ENCODE peak calls at places on chromosomes 2 and 18, in four cellular contexts. X is MM.1S, J is H9, Y is SK-N-SH. A is an unnamed sample.

GRCh38 chr2:241904011-241904718 is 34.6 kb downstream of the RTP5 start:
- DNase-seq in X (no peak), J (peak; percentile 21), Y (no peak), A (no peak)

GRCh38 chr2:174004900-174005605 is 39.9 kb upstream of the SP3 start:
- DNase-seq in X (no peak), J (no peak), Y (no peak), A (no peak)

GRCh38 chr2:144354953-144355352 is 165.0 kb downstream of the ZEB2 start:
- DNase-seq in X (no peak), J (no peak), Y (no peak), A (no peak)

GRCh38 chr18:69622961-69623360 is 222.3 kb downstream of the DOK6 start:
- DNase-seq in X (no peak), J (no peak), Y (no peak), A (no peak)

GRCh38 chr18:9707381-9708056 is 582 bp upstream of the RAB31 start:
- DNase-seq in X (no peak), J (no peak), Y (no peak), A (no peak)

GRCh38 chr2:68689553-68690537 is 44.8 kb upstream of the ARHGAP25 start:
- DNase-seq in X (peak; percentile 75), J (no peak), Y (no peak), A (peak; percentile 92)

GRCh38 chr2:151258121-151258520 is 3.5 kb downstream of the RBM43 start:
- DNase-seq in X (no peak), J (no peak), Y (no peak), A (no peak)

GRCh38 chr18:499351-500229 is 911 bp downstream of the COLEC12 start:
- DNase-seq in X (no peak), J (no peak), Y (peak; percentile 87), A (no peak)

GRCh38 chr2:54575379-54575888 is 119.3 kb downstream of the SPTBN1 start:
- DNase-seq in X (no peak), J (no peak), Y (no peak), A (no peak)

GRCh38 chr2:3500326-3500899 is 18.9 kb downstream of the ADI1 start:
- DNase-seq in X (no peak), J (no peak), Y (no peak), A (no peak)

GRCh38 chr2:239815638-239816035 is 209.5 kb downstream of the NDUFA10 start:
- DNase-seq in X (no peak), J (no peak), Y (no peak), A (no peak)

GRCh38 chr2:220215785-220216184 is 588.4 kb downstream of the SLC4A3 start:
- DNase-seq in X (no peak), J (no peak), Y (no peak), A (no peak)

GRCh38 chr2:38602136-38602731 is 494 bp downstream of the HNRNPLL start:
- DNase-seq in X (peak; percentile 25), J (peak; percentile 48), Y (peak; percentile 77), A (peak; percentile 58)

GRCh38 chr2:95043300-95043786 is 17.8 kb downstream of the MAL start:
- DNase-seq in X (no peak), J (peak; percentile 42), Y (no peak), A (no peak)

GRCh38 chr2:4973354-4973753 is 718.8 kb upstream of the SOX11 start:
- DNase-seq in X (no peak), J (no peak), Y (no peak), A (no peak)

GRCh38 chr2:227890495-227891079 is 19.2 kb downstream of the DAW1 start:
- DNase-seq in X (peak; percentile 58), J (no peak), Y (peak; percentile 32), A (peak; percentile 64)

GRCh38 chr2:118310016-118310877 is 222.0 kb downstream of the INSIG2 start:
- DNase-seq in X (peak; percentile 34), J (peak; percentile 63), Y (peak; percentile 28), A (no peak)

GRCh38 chr2:42028571-42029148 is 19.2 kb upstream of the PKDCC start:
- DNase-seq in X (peak; percentile 84), J (no peak), Y (no peak), A (no peak)

GRCh38 chr18:2538236-2538635 is 33.1 kb downstream of the METTL4 start:
- DNase-seq in X (no peak), J (no peak), Y (no peak), A (no peak)

GRCh38 chr2:188367164-188367563 is 75.5 kb downstream of the GULP1 start:
- DNase-seq in X (no peak), J (no peak), Y (no peak), A (no peak)

GRCh38 chr2:2580341-2580740 is 249.3 kb upstream of the MYT1L start:
- DNase-seq in X (no peak), J (no peak), Y (no peak), A (no peak)

GRCh38 chr2:200523158-200523557 is 2.8 kb upstream of the SGO2 start:
- DNase-seq in X (no peak), J (no peak), Y (no peak), A (no peak)

GRCh38 chr18:79613186-79613931 is 66.2 kb upstream of the CTDP1 start:
- DNase-seq in X (no peak), J (no peak), Y (no peak), A (no peak)

GRCh38 chr2:32699151-32699550 is 71.3 kb downstream of the TTC27 start:
- DNase-seq in X (no peak), J (peak; percentile 42), Y (no peak), A (no peak)

GRCh38 chr2:137467246-137467862 is 496.9 kb upstream of the HNMT start:
- DNase-seq in X (peak; percentile 36), J (peak; percentile 57), Y (peak; percentile 44), A (peak; percentile 39)

GRCh38 chr18:3972291-3972985 is 482.7 kb downstream of the DLGAP1 start:
- DNase-seq in X (no peak), J (peak; percentile 83), Y (no peak), A (no peak)

GRCh38 chr2:15679386-15679924 is 87.8 kb downstream of the DDX1 start:
- DNase-seq in X (no peak), J (no peak), Y (no peak), A (no peak)

GRCh38 chr2:241935314-241935713 is 65.8 kb downstream of the RTP5 start:
- DNase-seq in X (no peak), J (no peak), Y (no peak), A (no peak)

GRCh38 chr2:19648583-19648982 is 253.2 kb downstream of the TTC32 start:
- DNase-seq in X (no peak), J (no peak), Y (no peak), A (no peak)

GRCh38 chr2:19649785-19650380 is 251.9 kb downstream of the TTC32 start:
- DNase-seq in X (no peak), J (no peak), Y (no peak), A (no peak)

GRCh38 chr2:19651466-19651865 is 250.3 kb downstream of the TTC32 start:
- DNase-seq in X (no peak), J (no peak), Y (no peak), A (no peak)

GRCh38 chr2:19646987-19647386 is 254.8 kb downstream of the TTC32 start:
- DNase-seq in X (no peak), J (no peak), Y (no peak), A (no peak)

DNA sequence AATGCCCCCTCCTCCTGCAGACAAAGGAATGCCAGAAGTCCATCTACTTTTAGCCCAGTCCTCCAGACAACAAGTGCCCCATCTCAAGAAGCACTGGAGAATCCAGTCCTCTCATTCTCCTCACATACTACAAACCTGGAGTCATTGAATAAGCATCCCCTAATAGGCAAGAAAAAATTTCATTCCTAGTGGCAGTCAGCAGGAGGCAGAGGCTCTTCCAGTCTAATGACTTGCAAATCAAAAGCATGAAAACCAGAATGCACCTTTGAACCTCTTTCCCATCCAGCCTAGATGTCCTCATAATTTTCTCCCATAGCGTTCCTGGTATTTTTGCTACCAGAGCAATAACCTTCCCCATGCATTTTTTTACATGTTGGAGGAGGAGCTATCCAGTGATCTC is 252.7 kb downstream of the TTC32 start:
- DNase-seq in X (no peak), J (no peak), Y (no peak), A (no peak)
- TF ChIP-seq CTCF in X (no peak), J (no peak), Y (peak; percentile 11), A (no peak)

GRCh38 chr2:9249036-9249800 is 42.6 kb downstream of the ASAP2 start:
- DNase-seq in X (no peak), J (no peak), Y (no peak), A (no peak)

GRCh38 chr2:9247786-9248185 is 41.2 kb downstream of the ASAP2 start:
- DNase-seq in X (no peak), J (no peak), Y (peak; percentile 81), A (no peak)

GRCh38 chr2:9244985-9245544 is 38.5 kb downstream of the ASAP2 start:
- DNase-seq in X (no peak), J (peak; percentile 61), Y (no peak), A (no peak)

GRCh38 chr2:9248363-9248762 is 41.8 kb downstream of the ASAP2 start:
- DNase-seq in X (no peak), J (no peak), Y (no peak), A (no peak)

DNA sequence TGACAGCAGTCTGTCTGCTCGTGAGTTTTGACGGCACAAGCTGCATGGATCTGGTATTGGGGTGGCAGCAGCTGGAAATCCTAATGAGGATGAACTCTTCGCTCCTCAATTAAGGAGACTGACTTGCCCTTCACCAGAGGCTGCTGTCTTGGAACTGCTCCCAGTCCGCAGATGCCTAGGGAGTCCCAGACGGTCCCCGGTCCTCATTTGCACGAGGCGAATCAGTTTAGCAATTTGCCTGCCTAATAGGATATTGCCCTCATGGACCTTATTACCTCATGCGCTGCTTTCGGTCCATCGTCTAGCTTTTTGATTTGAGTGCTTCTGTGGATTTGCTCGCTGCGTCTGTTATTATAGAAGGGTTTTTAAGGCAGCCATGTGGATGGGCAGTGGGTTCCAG is 40.6 kb downstream of the ASAP2 start:
- DNase-seq in X (no peak), J (no peak), Y (peak; percentile 76), A (no peak)
- H4K20me1 ChIP-seq in X (no peaks in the 10 kb centered on the region), J (no peaks in the 10 kb centered on the region), Y (no peaks in the 10 kb centered on the region), A (no peaks in the 10 kb centered on the region)

DNA sequence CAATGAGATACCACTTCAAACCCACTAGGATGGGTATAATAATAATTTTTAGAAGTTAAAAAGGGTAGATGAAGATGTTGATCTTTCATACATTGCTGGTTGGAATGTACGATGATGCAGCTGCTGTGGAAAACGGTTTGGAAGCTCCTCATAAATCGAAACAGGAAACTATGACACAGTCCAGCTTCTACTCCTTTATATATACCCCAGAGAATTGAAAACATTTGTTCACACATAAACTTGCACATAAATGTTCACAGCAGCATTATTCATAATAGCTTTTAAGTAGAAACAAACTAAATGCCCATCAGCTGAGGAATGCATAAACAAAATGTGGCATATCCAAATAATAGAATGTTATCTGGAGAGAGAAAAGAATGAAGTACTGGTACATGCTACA is 95.0 kb downstream of the STRADB start:
- DNase-seq in X (no peak), J (no peak), Y (no peak), A (no peak)
- H3K4me2 ChIP-seq in X (no peak overlapping the region), J (no peak overlapping the region), Y (no peak overlapping the region), A (no peak overlapping the region)

GRCh38 chr2:232324778-232325177 is 53.8 kb upstream of the ALPP start:
- DNase-seq in X (no peak), J (peak; percentile 14), Y (no peak), A (no peak)

GRCh38 chr2:232328038-232328435 is 50.5 kb upstream of the ALPP start:
- DNase-seq in X (no peak), J (peak; percentile 30), Y (no peak), A (peak; percentile 51)

GRCh38 chr2:232323328-232323650 is 55.3 kb upstream of the ALPP start:
- DNase-seq in X (no peak), J (no peak), Y (no peak), A (no peak)

GRCh38 chr2:232327089-232328037 is 51.2 kb upstream of the ALPP start:
- DNase-seq in X (peak; percentile 54), J (peak; percentile 91), Y (peak; percentile 85), A (peak; percentile 67)

GRCh38 chr2:232325324-232326273 is 53.0 kb upstream of the ALPP start:
- DNase-seq in X (no peak), J (peak; percentile 73), Y (peak; percentile 71), A (peak; percentile 27)
- TF ChIP-seq CTCF in X (peak; percentile 9), J (peak; percentile 75), Y (peak; percentile 64), A (peak; percentile 66)